ENCODE peak calls at places on chromosome 4, in seven cellular contexts. H is stimulated activated CD4-positive, alpha-beta T cell treated with anti-CD3 and anti-CD28 coated beads, Interleukin-4, amount 100 ng/mL, for 24 hours; W is astrocyte of the spinal cord; U is colonic mucosa; N is left lobe of liver; J is T-helper 17 cell; F is midbrain. R is an unnamed sample.
A peak's percentile ranks its signal among the peaks of the same experiment; 100 is the strongest.

GRCh38 chr4:184268574-184269160 is 51.0 kb upstream of the ENPP6 start:
- DNase-seq in W (peak; percentile 14), N (no peak), U (no peak), H (no peak), J (no peak), F (no peak), R (no peak)

GRCh38 chr4:130640583-130640982 is 1544.6 kb downstream of the C4orf33 start:
- DNase-seq in F (no peak), U (no peak), J (no peak), H (no peak), N (no peak), W (no peak), R (no peak)

GRCh38 chr4:147732516-147733193 is 767 bp downstream of the ARHGAP10 start:
- DNase-seq in H (no peak), U (peak; percentile 33), W (peak; percentile 47), N (peak; percentile 63), J (no peak), F (no peak), R (peak; percentile 54)

GRCh38 chr4:65416875-65417274 is 253.4 kb downstream of the EPHA5 start:
- DNase-seq in N (peak; percentile 58), U (peak; percentile 31), J (no peak), W (peak; percentile 42), F (no peak), H (no peak), R (peak; percentile 87)

GRCh38 chr4:5019274-5019673 is at the start of gene CYTL1:
- DNase-seq in W (no peak), J (no peak), N (no peak), H (no peak), F (no peak), U (no peak), R (no peak)

GRCh38 chr4:3407930-3408792 is 33.6 kb upstream of the HGFAC start:
- DNase-seq in J (no peak), H (no peak), U (no peak), F (no peak), N (peak; percentile 95), W (no peak), R (no peak)

GRCh38 chr4:186021461-186022167 is 47.3 kb upstream of the TLR3 start:
- DNase-seq in H (no peak), U (no peak), F (peak; percentile 57), J (no peak), N (no peak), W (peak; percentile 71), R (no peak)

GRCh38 chr4:19187104-19187503 is 1064.6 kb upstream of the SLIT2 start:
- DNase-seq in F (no peak), J (no peak), W (peak; percentile 4), N (no peak), H (no peak), U (no peak), R (no peak)

GRCh38 chr4:138672393-138672976 is 343.1 kb upstream of the NOCT start:
- DNase-seq in J (no peak), F (no peak), U (no peak), W (no peak), N (no peak), H (no peak), R (no peak)

R was measured in RPMI8226.